ENCODE peak calls at places on chromosomes 7 and 10, in five cellular contexts. D, S, B, K and V are unnamed samples.

GRCh38 chr10:24814568-24815313 is 91.1 kb upstream of the ARHGAP21 start:
- DNase-seq in S (no peak), B (no peak), K (peak), D (no peak), V (peak)

GRCh38 chr7:67625257-67625713 is 628.7 kb downstream of the TYW1 start:
- DNase-seq in B (peak), D (peak), K (peak), S (peak), V (peak)

GRCh38 chr10:74371696-74372095 is 220.7 kb downstream of the ADK start:
- DNase-seq in S (no peak), B (no peak), K (peak), D (no peak), V (peak)

GRCh38 chr7:128729489-128729888 is 9.7 kb upstream of the CALU start:
- DNase-seq in K (no peak), S (no peak), B (no peak), D (no peak), V (no peak)

GRCh38 chr10:3330687-3331086 is 158.1 kb upstream of the PITRM1 start:
- DNase-seq in B (peak), S (no peak), K (peak), D (no peak), V (peak)

GRCh38 chr10:33337335-33337854 is 2.9 kb upstream of the NRP1 start:
- DNase-seq in B (no peak), S (no peak), K (peak), D (no peak), V (peak)

GRCh38 chr10:44847110-44847509 is 64.0 kb upstream of the TMEM72 start:
- DNase-seq in D (no peak), K (no peak), B (no peak), S (no peak), V (no peak)

GRCh38 chr10:3085785-3086567 is 18.6 kb downstream of the PFKP start:
- DNase-seq in B (no peak), D (no peak), S (no peak), K (no peak), V (no peak)

GRCh38 chr10:86666538-86666937 is 1.8 kb upstream of the LDB3 start:
- DNase-seq in B (no peak), K (no peak), S (no peak), D (no peak), V (no peak)

GRCh38 chr7:86257894-86258293 is 385.8 kb upstream of the GRM3 start:
- DNase-seq in D (no peak), S (no peak), K (no peak), B (peak), V (no peak)

GRCh38 chr7:141013345-141013715 is 1.4 kb downstream of the MRPS33 start:
- DNase-seq in S (no peak), B (peak), K (no peak), D (no peak), V (no peak)

GRCh38 chr10:86968994-86969355 is 693 bp downstream of the ADIRF start:
- DNase-seq in D (no peak), K (no peak), B (no peak), S (no peak), V (no peak)

GRCh38 chr10:93813507-93814465 is 56.0 kb downstream of the LGI1 start:
- DNase-seq in K (peak), D (no peak), B (peak), S (peak), V (no peak)

GRCh38 chr7:11155883-11156282 is 182.2 kb downstream of the PHF14 start:
- DNase-seq in D (no peak), K (no peak), S (no peak), B (no peak), V (no peak)

GRCh38 chr7:11153694-11154093 is 180.0 kb downstream of the PHF14 start:
- DNase-seq in S (no peak), B (no peak), K (no peak), D (no peak), V (no peak)
- TF ChIP-seq CTCF in S (no peak), B (no peak), K (no peak), D (no peak), V (no peak)

DNA sequence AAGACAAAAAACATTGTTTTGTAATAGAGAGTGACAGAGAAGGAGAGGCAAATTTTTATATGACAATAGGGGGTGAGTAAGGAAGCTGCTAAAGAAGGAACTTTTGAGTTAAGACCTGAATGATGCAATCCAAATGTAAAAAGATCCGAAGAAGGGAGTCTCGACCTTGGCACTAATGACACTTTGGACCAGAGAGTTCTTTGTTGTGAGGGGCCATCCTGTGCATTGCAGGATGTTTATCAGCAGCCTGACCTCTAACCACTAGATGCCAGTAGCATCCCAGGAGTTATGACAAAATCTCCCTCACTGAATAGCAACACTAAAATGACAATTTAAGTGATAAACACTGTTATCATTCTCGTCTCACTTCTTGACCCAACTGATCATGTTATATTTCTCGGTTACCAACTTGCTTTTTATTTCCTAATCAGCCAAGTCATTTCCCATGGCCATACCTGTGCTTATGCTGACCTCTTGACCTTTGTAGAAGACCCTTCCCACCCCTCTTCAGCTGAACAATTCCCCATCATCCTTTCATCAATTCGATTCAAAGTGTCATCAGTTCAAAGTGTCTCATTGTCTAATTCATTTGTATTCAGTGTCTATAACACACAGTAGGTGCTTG is 30.0 kb downstream of the DGKI start:
- DNase-seq in B (peak), D (no peak), K (peak), S (no peak), V (peak)
- TF ChIP-seq CTCF in B (peak), D (peak), K (peak), S (no peak), V (peak)

GRCh38 chr10:89419548-89419947 is 5.2 kb downstream of the IFIT5 start:
- DNase-seq in B (peak), D (no peak), S (no peak), K (peak), V (peak)
- TF ChIP-seq CTCF in B (peak), D (peak), S (no peak), K (peak), V (peak)

GRCh38 chr7:28536259-28536658 is 123.9 kb downstream of the CREB5 start:
- DNase-seq in S (no peak), D (no peak), K (peak), B (no peak), V (peak)
- TF ChIP-seq CTCF in S (no peak), D (peak), K (peak), B (no peak), V (peak)

DNA sequence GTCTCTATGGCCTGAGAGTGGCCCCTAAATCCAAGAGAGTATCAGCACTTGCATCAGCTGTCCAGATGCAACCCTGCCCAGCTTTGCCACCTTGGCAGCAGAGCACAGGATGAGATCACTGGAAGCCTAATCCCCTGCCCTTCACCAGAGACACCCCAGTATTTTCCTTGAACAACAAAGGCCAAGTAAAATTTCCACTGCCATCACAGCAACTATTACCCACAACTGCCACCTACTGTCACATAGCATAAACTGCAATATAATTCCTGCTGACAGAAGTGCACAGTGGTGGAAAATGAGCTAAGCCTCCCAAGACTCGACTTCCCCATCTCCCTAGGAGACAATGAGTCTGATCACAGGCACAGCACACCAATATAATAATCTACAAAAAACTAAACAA is 462.8 kb upstream of the ZWINT start:
- DNase-seq in B (peak), D (no peak), K (no peak), S (no peak), V (no peak)
- TF ChIP-seq CTCF in B (peak), D (no peak), K (no peak), S (no peak), V (no peak)

DNA sequence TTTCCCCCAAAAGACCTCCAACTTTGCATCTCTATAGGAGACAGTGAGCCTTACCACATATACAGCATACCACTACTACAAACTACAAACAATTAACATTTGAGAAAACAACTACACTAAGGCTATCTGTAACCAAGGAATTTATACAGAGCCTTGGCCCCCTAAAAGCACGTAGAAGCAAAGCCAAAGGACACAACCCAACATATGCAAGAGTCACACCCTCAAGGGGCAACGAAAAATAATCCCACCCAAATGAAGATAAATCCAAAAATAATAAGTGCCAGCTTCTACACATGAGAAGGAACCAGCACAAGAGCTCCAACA is 149.5 kb downstream of the ZEB1 start:
- DNase-seq in D (no peak), K (no peak), S (no peak), B (no peak), V (no peak)
- TF ChIP-seq CTCF in D (no peak), K (no peak), S (no peak), B (no peak), V (no peak)

GRCh38 chr7:157372300-157373232 is 35.8 kb downstream of the DNAJB6 start:
- DNase-seq in B (no peak), S (no peak), D (no peak), K (no peak), V (no peak)
- TF ChIP-seq CTCF in B (no peak), S (no peak), D (no peak), K (no peak), V (no peak)